ENCODE peak calls at places on chromosome 4, in nine cellular contexts. One of them, this sample, is unnamed.

GRCh38 chr4:37533286-37534033 is 152.7 kb downstream of the RELL1 start:
- DNase-seq in heart right ventricle: no peak
- DNase-seq in T-cell: no peak
- DNase-seq in choroid plexus epithelial cell: peak
- DNase-seq in central memory CD8-positive, alpha-beta T cell: no peak
- DNase-seq in RCC 7860: no peak
- DNase-seq in dermis microvascular lymphatic vessel endothelial cell: no peak
- DNase-seq in NCI-H1092: no peak
- DNase-seq in activated effector memory CD4-positive, alpha-beta T cell treated with Interleukin-2 at 50 U/mL for 16 hours: no peak
- DNase-seq in this sample: no peak

GRCh38 chr4:173013232-173013932 is 155.2 kb upstream of the GALNT7 start:
- DNase-seq in heart right ventricle: peak
- DNase-seq in T-cell: peak
- DNase-seq in choroid plexus epithelial cell: peak
- DNase-seq in central memory CD8-positive, alpha-beta T cell: peak
- DNase-seq in RCC 7860: peak
- DNase-seq in dermis microvascular lymphatic vessel endothelial cell: peak
- DNase-seq in NCI-H1092: peak
- DNase-seq in activated effector memory CD4-positive, alpha-beta T cell treated with Interleukin-2 at 50 U/mL for 16 hours: peak
- DNase-seq in this sample: no peak

GRCh38 chr4:138671106-138671505 is 344.5 kb upstream of the NOCT start:
- DNase-seq in heart right ventricle: no peak
- DNase-seq in T-cell: no peak
- DNase-seq in choroid plexus epithelial cell: no peak
- DNase-seq in central memory CD8-positive, alpha-beta T cell: no peak
- DNase-seq in RCC 7860: no peak
- DNase-seq in dermis microvascular lymphatic vessel endothelial cell: no peak
- DNase-seq in NCI-H1092: no peak
- DNase-seq in activated effector memory CD4-positive, alpha-beta T cell treated with Interleukin-2 at 50 U/mL for 16 hours: no peak
- DNase-seq in this sample: no peak

GRCh38 chr4:7324651-7325121 is 110.0 kb downstream of the PSAPL1 start:
- DNase-seq in heart right ventricle: no peak
- DNase-seq in T-cell: peak
- DNase-seq in choroid plexus epithelial cell: no peak
- DNase-seq in central memory CD8-positive, alpha-beta T cell: peak
- DNase-seq in RCC 7860: no peak
- DNase-seq in dermis microvascular lymphatic vessel endothelial cell: no peak
- DNase-seq in NCI-H1092: peak
- DNase-seq in activated effector memory CD4-positive, alpha-beta T cell treated with Interleukin-2 at 50 U/mL for 16 hours: no peak
- DNase-seq in this sample: no peak

GRCh38 chr4:157221895-157222763 is 1.6 kb downstream of the GRIA2 start:
- DNase-seq in heart right ventricle: no peak
- DNase-seq in T-cell: no peak
- DNase-seq in choroid plexus epithelial cell: no peak
- DNase-seq in central memory CD8-positive, alpha-beta T cell: no peak
- DNase-seq in RCC 7860: no peak
- DNase-seq in dermis microvascular lymphatic vessel endothelial cell: no peak
- DNase-seq in NCI-H1092: peak
- DNase-seq in activated effector memory CD4-positive, alpha-beta T cell treated with Interleukin-2 at 50 U/mL for 16 hours: no peak
- DNase-seq in this sample: no peak

GRCh38 chr4:114728426-114728825 is 129.8 kb downstream of the UGT8 start:
- DNase-seq in heart right ventricle: no peak
- DNase-seq in T-cell: no peak
- DNase-seq in choroid plexus epithelial cell: no peak
- DNase-seq in central memory CD8-positive, alpha-beta T cell: no peak
- DNase-seq in RCC 7860: no peak
- DNase-seq in dermis microvascular lymphatic vessel endothelial cell: no peak
- DNase-seq in NCI-H1092: no peak
- DNase-seq in activated effector memory CD4-positive, alpha-beta T cell treated with Interleukin-2 at 50 U/mL for 16 hours: no peak
- DNase-seq in this sample: no peak

GRCh38 chr4:112073201-112073600 is 72.1 kb upstream of the FAM241A start:
- DNase-seq in heart right ventricle: no peak
- DNase-seq in T-cell: no peak
- DNase-seq in choroid plexus epithelial cell: no peak
- DNase-seq in central memory CD8-positive, alpha-beta T cell: no peak
- DNase-seq in RCC 7860: no peak
- DNase-seq in dermis microvascular lymphatic vessel endothelial cell: peak
- DNase-seq in NCI-H1092: no peak
- DNase-seq in activated effector memory CD4-positive, alpha-beta T cell treated with Interleukin-2 at 50 U/mL for 16 hours: no peak
- DNase-seq in this sample: no peak

GRCh38 chr4:26074672-26075071 is 160.7 kb downstream of the SMIM20 start:
- DNase-seq in heart right ventricle: peak
- DNase-seq in T-cell: no peak
- DNase-seq in choroid plexus epithelial cell: no peak
- DNase-seq in central memory CD8-positive, alpha-beta T cell: no peak
- DNase-seq in RCC 7860: no peak
- DNase-seq in dermis microvascular lymphatic vessel endothelial cell: no peak
- DNase-seq in NCI-H1092: no peak
- DNase-seq in activated effector memory CD4-positive, alpha-beta T cell treated with Interleukin-2 at 50 U/mL for 16 hours: no peak
- DNase-seq in this sample: no peak

GRCh38 chr4:26015133-26015651 is 101.2 kb downstream of the SMIM20 start:
- DNase-seq in heart right ventricle: peak
- DNase-seq in T-cell: no peak
- DNase-seq in choroid plexus epithelial cell: peak
- DNase-seq in central memory CD8-positive, alpha-beta T cell: no peak
- DNase-seq in RCC 7860: no peak
- DNase-seq in dermis microvascular lymphatic vessel endothelial cell: no peak
- DNase-seq in NCI-H1092: no peak
- DNase-seq in activated effector memory CD4-positive, alpha-beta T cell treated with Interleukin-2 at 50 U/mL for 16 hours: no peak
- DNase-seq in this sample: no peak

GRCh38 chr4:24892278-24892677 is 20.6 kb downstream of the CCDC149 start:
- DNase-seq in heart right ventricle: no peak
- DNase-seq in T-cell: no peak
- DNase-seq in choroid plexus epithelial cell: no peak
- DNase-seq in central memory CD8-positive, alpha-beta T cell: no peak
- DNase-seq in RCC 7860: no peak
- DNase-seq in dermis microvascular lymphatic vessel endothelial cell: no peak
- DNase-seq in NCI-H1092: no peak
- DNase-seq in activated effector memory CD4-positive, alpha-beta T cell treated with Interleukin-2 at 50 U/mL for 16 hours: no peak
- DNase-seq in this sample: no peak

GRCh38 chr4:190121759-190122158 is 51.8 kb upstream of the DUX4 start:
- DNase-seq in heart right ventricle: no peak
- DNase-seq in T-cell: no peak
- DNase-seq in choroid plexus epithelial cell: no peak
- DNase-seq in central memory CD8-positive, alpha-beta T cell: no peak
- DNase-seq in RCC 7860: no peak
- DNase-seq in dermis microvascular lymphatic vessel endothelial cell: no peak
- DNase-seq in NCI-H1092: no peak
- DNase-seq in activated effector memory CD4-positive, alpha-beta T cell treated with Interleukin-2 at 50 U/mL for 16 hours: no peak
- DNase-seq in this sample: no peak